ENCODE peak calls at places on chromosomes 5 and 9, in ten cellular contexts. One of them, this sample, is unnamed. For H3K4me1, the result is how much of the 10 kb centered on the place peaks cover.

GRCh38 chr5:36535390-36535789 is 71.0 kb upstream of the SLC1A3 start:
- DNase-seq in tibial nerve: no peak
- DNase-seq in sigmoid colon: no peak
- DNase-seq in heart left ventricle: peak
- DNase-seq in HCT116: no peak
- DNase-seq in transverse colon: no peak
- DNase-seq in IMR-90: no peak
- DNase-seq in spleen: no peak
- DNase-seq in stomach: no peak
- DNase-seq in K562: no peak
- DNase-seq in this sample: no peak

GRCh38 chr5:82720764-82721163 is 356.4 kb downstream of the TMEM167A start:
- DNase-seq in tibial nerve: no peak
- DNase-seq in sigmoid colon: no peak
- DNase-seq in heart left ventricle: no peak
- DNase-seq in HCT116: no peak
- DNase-seq in transverse colon: no peak
- DNase-seq in IMR-90: no peak
- DNase-seq in spleen: no peak
- DNase-seq in stomach: no peak
- DNase-seq in K562: no peak
- DNase-seq in this sample: no peak

GRCh38 chr5:3139596-3139995 is 388.1 kb upstream of the IRX2 start:
- DNase-seq in tibial nerve: no peak
- DNase-seq in sigmoid colon: no peak
- DNase-seq in heart left ventricle: no peak
- DNase-seq in HCT116: no peak
- DNase-seq in transverse colon: no peak
- DNase-seq in IMR-90: no peak
- DNase-seq in spleen: no peak
- DNase-seq in stomach: no peak
- DNase-seq in K562: no peak
- DNase-seq in this sample: no peak

GRCh38 chr5:92991681-92992472 is 589.1 kb downstream of the NR2F1-AS1 start:
- DNase-seq in tibial nerve: no peak
- DNase-seq in sigmoid colon: no peak
- DNase-seq in heart left ventricle: no peak
- DNase-seq in HCT116: no peak
- DNase-seq in transverse colon: no peak
- DNase-seq in IMR-90: peak
- DNase-seq in spleen: no peak
- DNase-seq in stomach: no peak
- DNase-seq in K562: no peak
- DNase-seq in this sample: no peak

GRCh38 chr5:53568868-53569267 is 8.4 kb downstream of the NDUFS4 start:
- DNase-seq in tibial nerve: no peak
- DNase-seq in sigmoid colon: no peak
- DNase-seq in heart left ventricle: no peak
- DNase-seq in HCT116: no peak
- DNase-seq in transverse colon: no peak
- DNase-seq in IMR-90: peak
- DNase-seq in spleen: no peak
- DNase-seq in stomach: no peak
- DNase-seq in K562: no peak
- DNase-seq in this sample: no peak

GRCh38 chr5:113020461-113021273 is 44.1 kb downstream of the DCP2 start:
- DNase-seq in tibial nerve: no peak
- DNase-seq in sigmoid colon: no peak
- DNase-seq in heart left ventricle: no peak
- DNase-seq in HCT116: peak
- DNase-seq in transverse colon: no peak
- DNase-seq in IMR-90: peak
- DNase-seq in spleen: no peak
- DNase-seq in stomach: no peak
- DNase-seq in K562: no peak
- DNase-seq in this sample: no peak

GRCh38 chr9:94681508-94681907 is 42.2 kb upstream of the FBP1 start:
- DNase-seq in tibial nerve: peak
- DNase-seq in sigmoid colon: peak
- DNase-seq in heart left ventricle: peak
- DNase-seq in HCT116: peak
- DNase-seq in transverse colon: peak
- DNase-seq in IMR-90: peak
- DNase-seq in spleen: peak
- DNase-seq in stomach: peak
- DNase-seq in K562: peak
- DNase-seq in this sample: peak

GRCh38 chr9:75238311-75238976 is 150.1 kb downstream of the OSTF1 start:
- DNase-seq in tibial nerve: peak
- DNase-seq in sigmoid colon: no peak
- DNase-seq in heart left ventricle: no peak
- DNase-seq in HCT116: peak
- DNase-seq in transverse colon: peak
- DNase-seq in IMR-90: peak
- DNase-seq in spleen: no peak
- DNase-seq in stomach: peak
- DNase-seq in K562: peak
- DNase-seq in this sample: peak

GRCh38 chr9:113463418-113464285 is at the start of gene RGS3:
- DNase-seq in tibial nerve: no peak
- DNase-seq in sigmoid colon: peak
- DNase-seq in heart left ventricle: peak
- DNase-seq in HCT116: peak
- DNase-seq in transverse colon: peak
- DNase-seq in IMR-90: no peak
- DNase-seq in spleen: no peak
- DNase-seq in stomach: peak
- DNase-seq in K562: peak
- DNase-seq in this sample: peak

GRCh38 chr9:87278971-87279731 is 218.5 kb upstream of the DAPK1 start:
- DNase-seq in tibial nerve: no peak
- DNase-seq in sigmoid colon: no peak
- DNase-seq in heart left ventricle: no peak
- DNase-seq in HCT116: no peak
- DNase-seq in transverse colon: no peak
- DNase-seq in IMR-90: peak
- DNase-seq in spleen: no peak
- DNase-seq in stomach: no peak
- DNase-seq in K562: no peak
- DNase-seq in this sample: no peak
- H3K4me1 ChIP-seq in tibial nerve: under half
- H3K4me1 ChIP-seq in sigmoid colon: under half
- H3K4me1 ChIP-seq in heart left ventricle: under half
- H3K4me1 ChIP-seq in HCT116: under half
- H3K4me1 ChIP-seq in transverse colon: under half
- H3K4me1 ChIP-seq in IMR-90: under half
- H3K4me1 ChIP-seq in spleen: under half
- H3K4me1 ChIP-seq in stomach: under half
- H3K4me1 ChIP-seq in K562: under half
- H3K4me1 ChIP-seq in this sample: under half

GRCh38 chr9:126947529-126947928 is 32.9 kb downstream of the RALGPS1 start:
- DNase-seq in tibial nerve: no peak
- DNase-seq in sigmoid colon: no peak
- DNase-seq in heart left ventricle: no peak
- DNase-seq in HCT116: peak
- DNase-seq in transverse colon: no peak
- DNase-seq in IMR-90: no peak
- DNase-seq in spleen: no peak
- DNase-seq in stomach: no peak
- DNase-seq in K562: no peak
- DNase-seq in this sample: no peak
- TF ChIP-seq CTCF in tibial nerve: no peak
- TF ChIP-seq CTCF in sigmoid colon: no peak
- TF ChIP-seq CTCF in heart left ventricle: no peak
- TF ChIP-seq CTCF in HCT116: peak
- TF ChIP-seq CTCF in transverse colon: no peak
- TF ChIP-seq CTCF in IMR-90: no peak
- TF ChIP-seq CTCF in spleen: no peak
- TF ChIP-seq CTCF in stomach: no peak
- TF ChIP-seq CTCF in K562: peak
- TF ChIP-seq CTCF in this sample: no peak

GRCh38 chr9:32554107-32554506 is 1.7 kb upstream of the TOPORS start:
- DNase-seq in tibial nerve: no peak
- DNase-seq in sigmoid colon: no peak
- DNase-seq in heart left ventricle: no peak
- DNase-seq in HCT116: no peak
- DNase-seq in transverse colon: no peak
- DNase-seq in IMR-90: peak
- DNase-seq in spleen: no peak
- DNase-seq in stomach: no peak
- DNase-seq in K562: peak
- DNase-seq in this sample: no peak

GRCh38 chr9:32550046-32550608 is 2.0 kb upstream of the SMIM27 start:
- DNase-seq in tibial nerve: no peak
- DNase-seq in sigmoid colon: no peak
- DNase-seq in heart left ventricle: no peak
- DNase-seq in HCT116: no peak
- DNase-seq in transverse colon: no peak
- DNase-seq in IMR-90: peak
- DNase-seq in spleen: no peak
- DNase-seq in stomach: no peak
- DNase-seq in K562: no peak
- DNase-seq in this sample: no peak

GRCh38 chr9:32552172-32552872 is at the start of the genes SMIM27 and TOPORS:
- DNase-seq in tibial nerve: peak
- DNase-seq in sigmoid colon: peak
- DNase-seq in heart left ventricle: peak
- DNase-seq in HCT116: peak
- DNase-seq in transverse colon: peak
- DNase-seq in IMR-90: peak
- DNase-seq in spleen: peak
- DNase-seq in stomach: peak
- DNase-seq in K562: peak
- DNase-seq in this sample: peak

GRCh38 chr9:32551491-32552049 is 557 bp upstream of the SMIM27 start:
- DNase-seq in tibial nerve: peak
- DNase-seq in sigmoid colon: peak
- DNase-seq in heart left ventricle: peak
- DNase-seq in HCT116: peak
- DNase-seq in transverse colon: peak
- DNase-seq in IMR-90: peak
- DNase-seq in spleen: peak
- DNase-seq in stomach: no peak
- DNase-seq in K562: peak
- DNase-seq in this sample: peak

DNA sequence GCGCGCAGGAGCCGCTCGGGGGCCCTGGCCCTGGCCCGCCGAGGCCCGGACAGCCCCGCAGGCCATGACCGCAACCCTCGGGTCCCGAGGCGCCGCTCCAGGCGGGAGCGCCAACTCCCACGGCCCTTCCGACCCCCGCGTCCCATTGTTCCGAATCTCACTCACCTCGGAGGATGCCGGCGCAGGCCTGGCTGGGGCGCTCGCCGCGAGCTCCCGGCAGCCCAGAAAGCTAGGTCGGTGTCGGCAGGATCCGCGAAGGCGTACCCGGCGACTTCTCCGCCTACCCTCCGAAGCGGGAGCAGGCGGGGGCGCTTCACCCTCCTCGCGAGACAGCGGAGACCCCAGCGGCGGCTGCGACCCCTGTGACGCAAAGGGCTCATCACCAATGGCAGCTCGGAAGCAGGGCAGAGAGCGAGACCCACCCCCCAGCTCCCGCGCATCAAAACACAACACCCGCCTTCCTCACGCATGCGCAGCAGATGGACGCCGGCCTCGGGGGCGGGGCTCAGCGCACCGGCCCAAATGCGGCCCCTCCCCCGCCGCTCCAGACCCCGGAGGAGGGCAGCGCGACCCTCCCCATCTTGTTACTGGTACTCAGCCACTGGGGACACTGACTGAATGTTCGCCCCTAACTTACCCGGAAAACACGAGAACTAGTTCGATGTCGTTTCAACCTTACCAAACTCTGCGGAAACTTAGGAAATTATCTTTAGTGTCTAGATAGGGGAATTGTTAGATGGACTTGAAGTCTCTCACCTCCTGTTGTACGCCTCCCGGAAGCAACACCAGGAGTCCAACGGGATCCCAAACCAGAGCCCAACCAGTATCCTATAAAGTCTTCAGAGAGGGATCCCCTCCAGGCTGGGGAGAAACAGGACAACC is 1.3 kb upstream of the SMIM27 start:
- DNase-seq in tibial nerve: peak
- DNase-seq in sigmoid colon: peak
- DNase-seq in heart left ventricle: peak
- DNase-seq in HCT116: peak
- DNase-seq in transverse colon: peak
- DNase-seq in IMR-90: peak
- DNase-seq in spleen: peak
- DNase-seq in stomach: peak
- DNase-seq in K562: peak
- DNase-seq in this sample: peak
- TF ChIP-seq POLR2A in tibial nerve: peak
- TF ChIP-seq POLR2A in sigmoid colon: peak
- TF ChIP-seq POLR2A in heart left ventricle: no peak
- TF ChIP-seq POLR2A in HCT116: no peak
- TF ChIP-seq POLR2A in transverse colon: peak
- TF ChIP-seq POLR2A in IMR-90: peak
- TF ChIP-seq POLR2A in spleen: no peak
- TF ChIP-seq POLR2A in stomach: no peak
- TF ChIP-seq POLR2A in K562: peak
- TF ChIP-seq POLR2A in this sample: no peak

GRCh38 chr5:483434-484184 is 40.6 kb downstream of the EXOC3 start:
- DNase-seq in tibial nerve: no peak
- DNase-seq in sigmoid colon: no peak
- DNase-seq in heart left ventricle: no peak
- DNase-seq in HCT116: no peak
- DNase-seq in transverse colon: no peak
- DNase-seq in IMR-90: no peak
- DNase-seq in spleen: no peak
- DNase-seq in stomach: no peak
- DNase-seq in K562: no peak
- DNase-seq in this sample: no peak

GRCh38 chr5:484556-484955 is 39.7 kb downstream of the SLC9A3 start:
- DNase-seq in tibial nerve: no peak
- DNase-seq in sigmoid colon: no peak
- DNase-seq in heart left ventricle: no peak
- DNase-seq in HCT116: no peak
- DNase-seq in transverse colon: no peak
- DNase-seq in IMR-90: no peak
- DNase-seq in spleen: no peak
- DNase-seq in stomach: no peak
- DNase-seq in K562: no peak
- DNase-seq in this sample: no peak

GRCh38 chr5:482021-482420 is 39.0 kb downstream of the EXOC3 start:
- DNase-seq in tibial nerve: no peak
- DNase-seq in sigmoid colon: no peak
- DNase-seq in heart left ventricle: no peak
- DNase-seq in HCT116: no peak
- DNase-seq in transverse colon: no peak
- DNase-seq in IMR-90: no peak
- DNase-seq in spleen: no peak
- DNase-seq in stomach: no peak
- DNase-seq in K562: no peak
- DNase-seq in this sample: no peak

GRCh38 chr5:482506-482905 is 39.5 kb downstream of the EXOC3 start:
- DNase-seq in tibial nerve: no peak
- DNase-seq in sigmoid colon: no peak
- DNase-seq in heart left ventricle: no peak
- DNase-seq in HCT116: no peak
- DNase-seq in transverse colon: no peak
- DNase-seq in IMR-90: no peak
- DNase-seq in spleen: no peak
- DNase-seq in stomach: no peak
- DNase-seq in K562: no peak
- DNase-seq in this sample: no peak

GRCh38 chr5:483011-483410 is 40.0 kb downstream of the EXOC3 start:
- DNase-seq in tibial nerve: no peak
- DNase-seq in sigmoid colon: no peak
- DNase-seq in heart left ventricle: no peak
- DNase-seq in HCT116: no peak
- DNase-seq in transverse colon: no peak
- DNase-seq in IMR-90: no peak
- DNase-seq in spleen: no peak
- DNase-seq in stomach: no peak
- DNase-seq in K562: no peak
- DNase-seq in this sample: no peak
- H3K4me1 ChIP-seq in tibial nerve: under half
- H3K4me1 ChIP-seq in sigmoid colon: under half
- H3K4me1 ChIP-seq in heart left ventricle: under half
- H3K4me1 ChIP-seq in HCT116: under half
- H3K4me1 ChIP-seq in transverse colon: under half
- H3K4me1 ChIP-seq in IMR-90: under half
- H3K4me1 ChIP-seq in spleen: under half
- H3K4me1 ChIP-seq in stomach: under half
- H3K4me1 ChIP-seq in K562: half or more
- H3K4me1 ChIP-seq in this sample: under half